ENCODE peak calls at places on chromosomes 13 and 19, in eight cellular contexts. T is cardiac fibroblast; I is mesendoderm; V is stimulated activated CD8-positive, alpha-beta memory T cell treated with anti-CD3 and anti-CD28 coated beads, Interleukin-4, amount 100 ng/mL, for 48 hours; U is cardiac muscle cell; D is tibial artery; Y is suprapubic skin; K is T-helper 9 cell. A is an unnamed sample.

GRCh38 chr19:32674153-32674958 is 624 bp downstream of the ANKRD27 start:
- DNase-seq in T (no peak), I (no peak), V (no peak), U (no peak), D (no peak), Y (no peak), K (no peak), A (no peak)

GRCh38 chr19:22532388-22533310 is 101.5 kb upstream of the ZNF492 start:
- DNase-seq in T (no peak), I (no peak), V (no peak), U (no peak), D (peak), Y (no peak), K (no peak), A (no peak)

GRCh38 chr19:14113762-14114414 is 3.7 kb downstream of the PRKACA start:
- DNase-seq in T (no peak), I (peak), V (peak), U (no peak), D (no peak), Y (no peak), K (peak), A (peak)

GRCh38 chr13:21557995-21558394 is 46.0 kb downstream of the MICU2 start:
- DNase-seq in T (peak), I (peak), V (no peak), U (peak), D (no peak), Y (no peak), K (no peak), A (no peak)

GRCh38 chr13:71771144-71771543 is 95.9 kb downstream of the DACH1 start:
- DNase-seq in T (no peak), I (no peak), V (no peak), U (no peak), D (no peak), Y (no peak), K (no peak), A (no peak)

GRCh38 chr19:19269952-19270694 is 3.0 kb downstream of the TM6SF2 start:
- DNase-seq in T (no peak), I (peak), V (no peak), U (no peak), D (no peak), Y (no peak), K (no peak), A (no peak)

GRCh38 chr19:46137915-46138473 is 10.0 kb upstream of the IGFL2 start:
- DNase-seq in T (no peak), I (no peak), V (no peak), U (no peak), D (no peak), Y (no peak), K (no peak), A (no peak)

GRCh38 chr13:95535243-95535642 is 17.3 kb upstream of the CLDN10 start:
- DNase-seq in T (peak), I (peak), V (no peak), U (no peak), D (no peak), Y (no peak), K (no peak), A (no peak)

GRCh38 chr19:17932485-17933338 is at the start of gene CCDC124:
- DNase-seq in T (peak), I (peak), V (peak), U (peak), D (peak), Y (peak), K (peak), A (peak)

GRCh38 chr13:22758245-22758644 is 422.5 kb upstream of the SGCG start:
- DNase-seq in T (no peak), I (no peak), V (no peak), U (no peak), D (no peak), Y (no peak), K (no peak), A (no peak)

GRCh38 chr13:95229855-95230254 is 71.4 kb downstream of the ABCC4 start:
- DNase-seq in T (no peak), I (no peak), V (no peak), U (no peak), D (no peak), Y (no peak), K (no peak), A (no peak)

GRCh38 chr19:21328402-21328801 is 808 bp downstream of the ZNF708 start:
- DNase-seq in T (no peak), I (peak), V (no peak), U (peak), D (no peak), Y (no peak), K (no peak), A (no peak)

GRCh38 chr19:55354698-55355212 is at the start of gene COX6B2:
- DNase-seq in T (no peak), I (no peak), V (no peak), U (no peak), D (no peak), Y (peak), K (no peak), A (no peak)

GRCh38 chr13:87669379-87669978 is 1.7 kb upstream of the SLITRK5 start:
- DNase-seq in T (peak), I (peak), V (no peak), U (peak), D (no peak), Y (no peak), K (no peak), A (no peak)

GRCh38 chr19:41928221-41928683 is at the start of gene ERFL:
- DNase-seq in T (no peak), I (no peak), V (peak), U (no peak), D (no peak), Y (no peak), K (no peak), A (no peak)

GRCh38 chr13:109436055-109436622 is 350.2 kb downstream of the IRS2 start:
- DNase-seq in T (no peak), I (no peak), V (no peak), U (no peak), D (no peak), Y (no peak), K (no peak), A (no peak)

GRCh38 chr19:7224205-7224833 is 69.9 kb downstream of the INSR start:
- DNase-seq in T (peak), I (no peak), V (no peak), U (no peak), D (peak), Y (peak), K (no peak), A (no peak)

GRCh38 chr13:30375436-30375835 is 46.9 kb upstream of the UBE2L5 start:
- DNase-seq in T (no peak), I (no peak), V (no peak), U (no peak), D (peak), Y (no peak), K (no peak), A (no peak)

GRCh38 chr19:15469513-15470297 is 5.4 kb upstream of the RASAL3 start:
- DNase-seq in T (peak), I (no peak), V (no peak), U (no peak), D (no peak), Y (no peak), K (peak), A (peak)

A was measured in stimulated activated naive CD8-positive, alpha-beta T cell treated with anti-CD3 and anti-CD28 coated beads, Interleukin-15, Interleukin-2, amounts not matched to agents 100 U/mL and 50 U/mL, for 24 hours.